ENCODE peak calls at places on chromosomes 5 and 9, in eight cellular contexts. P is GOT3; B is iris pigment epithelial cell; L is sciatic nerve; J is stimulated activated naive CD8-positive, alpha-beta T cell treated with anti-CD3 and anti-CD28 coated beads, Interleukin-15, amount 100 ng/mL, for 72 hours; S is Daoy; V is fibroblast of the aortic adventitia; Z is EH. O is an unnamed sample.

GRCh38 chr5:149254506-149254905 is 17.2 kb upstream of the AFAP1L1 start:
- DNase-seq in P (no peak), B (no peak), L (no peak), J (no peak), S (no peak), V (peak), Z (peak), O (no peak)

GRCh38 chr5:55037046-55037771 is 13.2 kb downstream of the GZMK start:
- DNase-seq in P (no peak), B (peak), L (no peak), J (peak), S (no peak), V (peak), Z (peak), O (no peak)

GRCh38 chr9:116318463-116319271 is 165.1 kb downstream of the PAPPA start:
- DNase-seq in P (no peak), B (peak), L (peak), J (no peak), S (no peak), V (peak), Z (peak), O (no peak)

GRCh38 chr5:180111273-180111695 is 39.7 kb upstream of the RNF130 start:
- DNase-seq in P (no peak), B (no peak), L (peak), J (no peak), S (no peak), V (no peak), Z (no peak), O (no peak)

GRCh38 chr9:126676685-126677143 is 63.0 kb downstream of the LMX1B start:
- DNase-seq in P (no peak), B (no peak), L (no peak), J (no peak), S (peak), V (no peak), Z (no peak), O (no peak)

GRCh38 chr5:151257731-151258715 is 5.0 kb downstream of the GM2A start:
- DNase-seq in P (no peak), B (peak), L (no peak), J (no peak), S (no peak), V (no peak), Z (peak), O (no peak)

GRCh38 chr9:37920471-37921167 is 16.7 kb upstream of the SLC25A51 start:
- DNase-seq in P (no peak), B (no peak), L (no peak), J (peak), S (no peak), V (no peak), Z (no peak), O (peak)

GRCh38 chr5:58462154-58462553 is 2.3 kb upstream of the PLK2 start:
- DNase-seq in P (no peak), B (peak), L (no peak), J (no peak), S (no peak), V (peak), Z (no peak), O (no peak)

GRCh38 chr9:137456864-137457405 is 2.2 kb downstream of the NSMF start:
- DNase-seq in P (no peak), B (no peak), L (peak), J (peak), S (no peak), V (no peak), Z (no peak), O (no peak)

GRCh38 chr5:119019431-119020348 is 31.3 kb upstream of the DTWD2 start:
- DNase-seq in P (no peak), B (no peak), L (no peak), J (no peak), S (no peak), V (no peak), Z (no peak), O (no peak)

GRCh38 chr9:134053941-134054761 is 13.7 kb downstream of the BRD3 start:
- DNase-seq in P (no peak), B (no peak), L (peak), J (no peak), S (no peak), V (no peak), Z (no peak), O (no peak)

GRCh38 chr5:146199216-146199815 is 4.1 kb upstream of the RBM27 start:
- DNase-seq in P (no peak), B (no peak), L (no peak), J (no peak), S (no peak), V (no peak), Z (no peak), O (no peak)

GRCh38 chr5:6543830-6544560 is 88.8 kb downstream of the NSUN2 start:
- DNase-seq in P (no peak), B (no peak), L (no peak), J (no peak), S (no peak), V (no peak), Z (no peak), O (no peak)

GRCh38 chr5:65742565-65743231 is 20.7 kb downstream of the NLN start:
- DNase-seq in P (no peak), B (peak), L (no peak), J (peak), S (peak), V (peak), Z (peak), O (no peak)